ENCODE peak calls at places on chromosomes 7 and 10, in ten cellular contexts. One of them, this sample, is unnamed.

GRCh38 chr10:24617771-24618396 is 105.8 kb downstream of the ARHGAP21 start:
- DNase-seq in dorsolateral prefrontal cortex: no peak
- DNase-seq in GM12864: peak; percentile 12
- DNase-seq in astrocyte: peak; percentile 5
- DNase-seq in pancreas: peak; percentile 25
- DNase-seq in esophagus squamous epithelium: no peak
- DNase-seq in endodermal cell: peak; percentile 91
- DNase-seq in kidney epithelial cell: no peak
- DNase-seq in AG04450: no peak
- DNase-seq in tibial artery: peak; percentile 36
- DNase-seq in this sample: no peak

GRCh38 chr10:10038358-10038757 is 979.3 kb upstream of the CELF2 start:
- DNase-seq in dorsolateral prefrontal cortex: no peak
- DNase-seq in GM12864: no peak
- DNase-seq in astrocyte: no peak
- DNase-seq in pancreas: no peak
- DNase-seq in esophagus squamous epithelium: no peak
- DNase-seq in endodermal cell: no peak
- DNase-seq in kidney epithelial cell: no peak
- DNase-seq in AG04450: peak; percentile 15
- DNase-seq in tibial artery: no peak
- DNase-seq in this sample: no peak

GRCh38 chr7:151754142-151754590 is 122.7 kb downstream of the PRKAG2 start:
- DNase-seq in dorsolateral prefrontal cortex: no peak
- DNase-seq in GM12864: no peak
- DNase-seq in astrocyte: peak; percentile 99
- DNase-seq in pancreas: peak; percentile 71
- DNase-seq in esophagus squamous epithelium: peak; percentile 13
- DNase-seq in endodermal cell: peak; percentile 95
- DNase-seq in kidney epithelial cell: peak; percentile 99
- DNase-seq in AG04450: peak; percentile 98
- DNase-seq in tibial artery: peak; percentile 76
- DNase-seq in this sample: peak; percentile 96

GRCh38 chr10:21943633-21944265 is 59.8 kb downstream of the DNAJC1 start:
- DNase-seq in dorsolateral prefrontal cortex: no peak
- DNase-seq in GM12864: no peak
- DNase-seq in astrocyte: no peak
- DNase-seq in pancreas: no peak
- DNase-seq in esophagus squamous epithelium: no peak
- DNase-seq in endodermal cell: no peak
- DNase-seq in kidney epithelial cell: no peak
- DNase-seq in AG04450: no peak
- DNase-seq in tibial artery: no peak
- DNase-seq in this sample: no peak

GRCh38 chr10:60208676-60209269 is 180.9 kb downstream of the ANK3 start:
- DNase-seq in dorsolateral prefrontal cortex: no peak
- DNase-seq in GM12864: no peak
- DNase-seq in astrocyte: no peak
- DNase-seq in pancreas: no peak
- DNase-seq in esophagus squamous epithelium: no peak
- DNase-seq in endodermal cell: no peak
- DNase-seq in kidney epithelial cell: no peak
- DNase-seq in AG04450: peak; percentile 8
- DNase-seq in tibial artery: no peak
- DNase-seq in this sample: peak; percentile 10

GRCh38 chr7:32179567-32179966 is 109.4 kb upstream of the PDE1C start:
- DNase-seq in dorsolateral prefrontal cortex: no peak
- DNase-seq in GM12864: no peak
- DNase-seq in astrocyte: peak; percentile 69
- DNase-seq in pancreas: no peak
- DNase-seq in esophagus squamous epithelium: no peak
- DNase-seq in endodermal cell: no peak
- DNase-seq in kidney epithelial cell: no peak
- DNase-seq in AG04450: no peak
- DNase-seq in tibial artery: no peak
- DNase-seq in this sample: no peak

GRCh38 chr7:115630049-115630448 is 400.5 kb downstream of the TFEC start:
- DNase-seq in dorsolateral prefrontal cortex: no peak
- DNase-seq in GM12864: no peak
- DNase-seq in astrocyte: no peak
- DNase-seq in pancreas: no peak
- DNase-seq in esophagus squamous epithelium: no peak
- DNase-seq in endodermal cell: no peak
- DNase-seq in kidney epithelial cell: no peak
- DNase-seq in AG04450: no peak
- DNase-seq in tibial artery: no peak
- DNase-seq in this sample: no peak

GRCh38 chr7:126574838-126575250 is 677.9 kb downstream of the GRM8 start:
- DNase-seq in dorsolateral prefrontal cortex: no peak
- DNase-seq in GM12864: no peak
- DNase-seq in astrocyte: peak; percentile 69
- DNase-seq in pancreas: no peak
- DNase-seq in esophagus squamous epithelium: no peak
- DNase-seq in endodermal cell: no peak
- DNase-seq in kidney epithelial cell: peak; percentile 51
- DNase-seq in AG04450: no peak
- DNase-seq in tibial artery: no peak
- DNase-seq in this sample: no peak

GRCh38 chr10:782751-783648 is 93.5 kb upstream of the DIP2C start:
- DNase-seq in dorsolateral prefrontal cortex: peak; percentile 41
- DNase-seq in GM12864: no peak
- DNase-seq in astrocyte: no peak
- DNase-seq in pancreas: peak; percentile 1
- DNase-seq in esophagus squamous epithelium: no peak
- DNase-seq in endodermal cell: peak; percentile 47
- DNase-seq in kidney epithelial cell: no peak
- DNase-seq in AG04450: no peak
- DNase-seq in tibial artery: no peak
- DNase-seq in this sample: no peak

GRCh38 chr10:84493951-84494848 is 165.8 kb downstream of the CCSER2 start:
- DNase-seq in dorsolateral prefrontal cortex: no peak
- DNase-seq in GM12864: no peak
- DNase-seq in astrocyte: peak; percentile 75
- DNase-seq in pancreas: no peak
- DNase-seq in esophagus squamous epithelium: no peak
- DNase-seq in endodermal cell: peak; percentile 64
- DNase-seq in kidney epithelial cell: peak; percentile 67
- DNase-seq in AG04450: no peak
- DNase-seq in tibial artery: no peak
- DNase-seq in this sample: no peak

GRCh38 chr7:100353685-100354330 is 4.1 kb upstream of the PILRB start:
- DNase-seq in dorsolateral prefrontal cortex: no peak
- DNase-seq in GM12864: no peak
- DNase-seq in astrocyte: no peak
- DNase-seq in pancreas: no peak
- DNase-seq in esophagus squamous epithelium: no peak
- DNase-seq in endodermal cell: no peak
- DNase-seq in kidney epithelial cell: no peak
- DNase-seq in AG04450: no peak
- DNase-seq in tibial artery: no peak
- DNase-seq in this sample: no peak

GRCh38 chr10:77091745-77092144 is 545.9 kb downstream of the KCNMA1 start:
- DNase-seq in dorsolateral prefrontal cortex: no peak
- DNase-seq in GM12864: no peak
- DNase-seq in astrocyte: no peak
- DNase-seq in pancreas: no peak
- DNase-seq in esophagus squamous epithelium: no peak
- DNase-seq in endodermal cell: no peak
- DNase-seq in kidney epithelial cell: no peak
- DNase-seq in AG04450: no peak
- DNase-seq in tibial artery: no peak
- DNase-seq in this sample: no peak

GRCh38 chr7:117158941-117159705 is 163.7 kb downstream of the WNT2 start:
- DNase-seq in dorsolateral prefrontal cortex: no peak
- DNase-seq in GM12864: no peak
- DNase-seq in astrocyte: peak; percentile 74
- DNase-seq in pancreas: no peak
- DNase-seq in esophagus squamous epithelium: no peak
- DNase-seq in endodermal cell: no peak
- DNase-seq in kidney epithelial cell: no peak
- DNase-seq in AG04450: no peak
- DNase-seq in tibial artery: no peak
- DNase-seq in this sample: no peak

GRCh38 chr7:117155694-117156093 is 167.2 kb downstream of the WNT2 start:
- DNase-seq in dorsolateral prefrontal cortex: no peak
- DNase-seq in GM12864: no peak
- DNase-seq in astrocyte: no peak
- DNase-seq in pancreas: no peak
- DNase-seq in esophagus squamous epithelium: no peak
- DNase-seq in endodermal cell: no peak
- DNase-seq in kidney epithelial cell: no peak
- DNase-seq in AG04450: no peak
- DNase-seq in tibial artery: no peak
- DNase-seq in this sample: no peak

GRCh38 chr7:117154721-117155120 is 168.1 kb downstream of the WNT2 start:
- DNase-seq in dorsolateral prefrontal cortex: no peak
- DNase-seq in GM12864: no peak
- DNase-seq in astrocyte: no peak
- DNase-seq in pancreas: no peak
- DNase-seq in esophagus squamous epithelium: no peak
- DNase-seq in endodermal cell: no peak
- DNase-seq in kidney epithelial cell: no peak
- DNase-seq in AG04450: no peak
- DNase-seq in tibial artery: no peak
- DNase-seq in this sample: no peak

GRCh38 chr7:117157871-117158209 is 165.0 kb downstream of the WNT2 start:
- DNase-seq in dorsolateral prefrontal cortex: no peak
- DNase-seq in GM12864: no peak
- DNase-seq in astrocyte: no peak
- DNase-seq in pancreas: no peak
- DNase-seq in esophagus squamous epithelium: no peak
- DNase-seq in endodermal cell: no peak
- DNase-seq in kidney epithelial cell: no peak
- DNase-seq in AG04450: no peak
- DNase-seq in tibial artery: no peak
- DNase-seq in this sample: no peak

DNA sequence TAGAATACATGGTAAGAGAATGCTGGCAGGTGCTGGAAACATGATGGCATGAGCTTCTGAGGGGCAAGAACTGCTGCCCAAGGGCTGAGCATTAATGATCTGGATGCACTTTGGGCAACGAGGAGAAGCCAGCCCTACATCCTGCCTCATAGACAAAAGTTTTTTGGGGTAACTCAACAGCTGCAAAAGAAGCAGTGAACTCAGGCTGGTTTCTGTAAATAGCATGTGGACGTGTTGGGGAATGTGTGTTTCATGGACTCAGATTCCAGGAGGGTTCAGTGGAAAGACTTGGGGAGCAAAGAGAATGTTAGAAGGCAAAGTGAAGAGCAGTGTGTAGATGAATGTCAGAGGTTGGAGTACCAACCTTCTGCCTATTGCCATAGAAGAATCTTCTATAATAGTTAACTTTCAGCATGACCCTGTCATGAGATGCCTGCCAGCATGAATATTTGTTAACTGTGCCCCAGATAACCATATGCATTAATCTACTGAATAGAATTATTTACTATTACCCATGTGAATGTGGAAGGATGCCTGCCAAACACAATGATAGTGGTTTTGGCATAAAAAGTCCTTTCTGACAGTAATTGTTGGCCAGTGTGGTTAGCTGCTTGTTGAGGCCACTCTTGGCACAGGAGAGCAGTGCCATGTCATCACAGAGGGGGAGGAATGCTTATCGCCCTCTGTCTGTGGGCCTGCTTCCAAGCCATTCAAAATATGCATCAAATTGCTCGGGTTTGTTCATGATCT is 165.6 kb downstream of the WNT2 start:
- DNase-seq in dorsolateral prefrontal cortex: peak; percentile 72
- DNase-seq in GM12864: no peak
- DNase-seq in astrocyte: peak; percentile 96
- DNase-seq in pancreas: peak; percentile 25
- DNase-seq in esophagus squamous epithelium: no peak
- DNase-seq in endodermal cell: no peak
- DNase-seq in kidney epithelial cell: no peak
- DNase-seq in AG04450: peak; percentile 59
- DNase-seq in tibial artery: peak; percentile 64
- DNase-seq in this sample: peak; percentile 90
- H3K4me3 ChIP-seq in dorsolateral prefrontal cortex: no peak overlapping the region
- H3K4me3 ChIP-seq in GM12864: no peak overlapping the region
- H3K4me3 ChIP-seq in astrocyte: no peak overlapping the region
- H3K4me3 ChIP-seq in pancreas: no peak overlapping the region
- H3K4me3 ChIP-seq in esophagus squamous epithelium: no peak overlapping the region
- H3K4me3 ChIP-seq in endodermal cell: no peak overlapping the region
- H3K4me3 ChIP-seq in kidney epithelial cell: no peak overlapping the region
- H3K4me3 ChIP-seq in AG04450: no peak overlapping the region
- H3K4me3 ChIP-seq in tibial artery: no peak overlapping the region
- H3K4me3 ChIP-seq in this sample: no peak overlapping the region

GRCh38 chr10:5449227-5449626 is 36.9 kb downstream of the NET1 start:
- DNase-seq in dorsolateral prefrontal cortex: no peak
- DNase-seq in GM12864: no peak
- DNase-seq in astrocyte: no peak
- DNase-seq in pancreas: no peak
- DNase-seq in esophagus squamous epithelium: no peak
- DNase-seq in endodermal cell: no peak
- DNase-seq in kidney epithelial cell: no peak
- DNase-seq in AG04450: no peak
- DNase-seq in tibial artery: no peak
- DNase-seq in this sample: no peak
- H3K4me3 ChIP-seq in dorsolateral prefrontal cortex: no peak overlapping the region
- H3K4me3 ChIP-seq in GM12864: no peak overlapping the region
- H3K4me3 ChIP-seq in astrocyte: peak overlapping the region; percentile 87
- H3K4me3 ChIP-seq in pancreas: peak overlapping the region; percentile 46
- H3K4me3 ChIP-seq in esophagus squamous epithelium: peak overlapping the region; percentile 57
- H3K4me3 ChIP-seq in endodermal cell: no peak overlapping the region
- H3K4me3 ChIP-seq in kidney epithelial cell: peak overlapping the region; percentile 87
- H3K4me3 ChIP-seq in AG04450: peak overlapping the region; percentile 53
- H3K4me3 ChIP-seq in tibial artery: peak overlapping the region; percentile 66
- H3K4me3 ChIP-seq in this sample: peak overlapping the region; percentile 67

GRCh38 chr7:128032605-128033235 is 1.5 kb upstream of the LRRC4 start:
- DNase-seq in dorsolateral prefrontal cortex: peak; percentile 77
- DNase-seq in GM12864: no peak
- DNase-seq in astrocyte: no peak
- DNase-seq in pancreas: no peak
- DNase-seq in esophagus squamous epithelium: no peak
- DNase-seq in endodermal cell: peak; percentile 78
- DNase-seq in kidney epithelial cell: no peak
- DNase-seq in AG04450: no peak
- DNase-seq in tibial artery: no peak
- DNase-seq in this sample: no peak
- H3K4me3 ChIP-seq in dorsolateral prefrontal cortex: peak overlapping the region; percentile 67
- H3K4me3 ChIP-seq in GM12864: no peak overlapping the region
- H3K4me3 ChIP-seq in astrocyte: peak overlapping the region; percentile 54
- H3K4me3 ChIP-seq in pancreas: peak overlapping the region; percentile 41
- H3K4me3 ChIP-seq in esophagus squamous epithelium: peak overlapping the region; percentile 60
- H3K4me3 ChIP-seq in endodermal cell: no peak overlapping the region
- H3K4me3 ChIP-seq in kidney epithelial cell: peak overlapping the region; percentile 26
- H3K4me3 ChIP-seq in AG04450: peak overlapping the region; percentile 54
- H3K4me3 ChIP-seq in tibial artery: peak overlapping the region; percentile 47
- H3K4me3 ChIP-seq in this sample: peak overlapping the region; percentile 34

DNA sequence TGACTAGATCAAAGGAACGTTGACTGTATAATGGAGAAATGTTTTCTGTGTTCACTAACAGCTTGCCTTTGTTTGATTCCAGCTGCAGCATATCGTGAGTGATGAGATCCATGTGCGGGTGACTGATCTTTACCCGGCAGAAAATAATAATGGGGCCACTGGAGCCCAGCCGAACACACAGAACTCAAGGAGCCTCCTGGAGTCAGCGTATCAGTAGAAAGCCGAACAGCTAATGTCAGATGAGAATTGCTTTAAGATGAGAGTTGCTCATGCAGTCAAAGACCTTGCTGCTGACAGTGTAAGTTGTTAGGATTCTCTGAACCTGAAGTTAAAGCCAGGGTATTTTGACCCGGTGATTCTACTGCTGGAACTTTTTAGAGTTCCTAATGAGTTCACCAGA is 34.3 kb upstream of the MTPAP start:
- DNase-seq in dorsolateral prefrontal cortex: no peak
- DNase-seq in GM12864: no peak
- DNase-seq in astrocyte: peak; percentile 41
- DNase-seq in pancreas: no peak
- DNase-seq in esophagus squamous epithelium: no peak
- DNase-seq in endodermal cell: no peak
- DNase-seq in kidney epithelial cell: no peak
- DNase-seq in AG04450: no peak
- DNase-seq in tibial artery: no peak
- DNase-seq in this sample: no peak
- H3K4me3 ChIP-seq in dorsolateral prefrontal cortex: no peak overlapping the region
- H3K4me3 ChIP-seq in GM12864: no peak overlapping the region
- H3K4me3 ChIP-seq in astrocyte: no peak overlapping the region
- H3K4me3 ChIP-seq in pancreas: no peak overlapping the region
- H3K4me3 ChIP-seq in esophagus squamous epithelium: no peak overlapping the region
- H3K4me3 ChIP-seq in endodermal cell: no peak overlapping the region
- H3K4me3 ChIP-seq in kidney epithelial cell: no peak overlapping the region
- H3K4me3 ChIP-seq in AG04450: no peak overlapping the region
- H3K4me3 ChIP-seq in tibial artery: no peak overlapping the region
- H3K4me3 ChIP-seq in this sample: no peak overlapping the region